ENCODE peak calls at places on chromosomes 7 and 10, in eight cellular contexts. Y, F, E, W, B, L, S and T are unnamed samples.

GRCh38 chr10:92544296-92544695 is 29.6 kb downstream of the IDE start:
- DNase-seq in E (no peak), W (peak), L (no peak), F (no peak), Y (no peak), S (no peak), B (no peak), T (peak)

GRCh38 chr10:78899996-78900714 is 168.6 kb upstream of the ZMIZ1 start:
- DNase-seq in F (no peak), L (no peak), E (peak), B (no peak), W (peak), S (no peak), Y (no peak), T (no peak)

GRCh38 chr7:50595538-50596102 is 30.4 kb upstream of the DDC start:
- DNase-seq in Y (peak), S (no peak), E (no peak), B (no peak), W (peak), F (no peak), L (no peak), T (peak)

GRCh38 chr7:41005381-41005901 is 697.4 kb downstream of the INHBA start:
- DNase-seq in L (no peak), Y (peak), W (peak), F (no peak), B (no peak), E (no peak), S (no peak), T (peak)

GRCh38 chr7:37376386-37376785 is 72.3 kb downstream of the ELMO1 start:
- DNase-seq in L (no peak), B (no peak), S (no peak), W (no peak), F (no peak), Y (peak), E (no peak), T (peak)

GRCh38 chr10:89086801-89087513 is 96.4 kb downstream of the FAS start:
- DNase-seq in B (no peak), F (peak), W (peak), E (peak), L (no peak), S (no peak), Y (peak), T (peak)

GRCh38 chr7:16816820-16817219 is 12.0 kb upstream of the AGR2 start:
- DNase-seq in E (no peak), W (no peak), F (no peak), L (no peak), S (no peak), B (no peak), Y (no peak), T (no peak)

GRCh38 chr10:3687510-3688081 is 97.4 kb downstream of the KLF6 start:
- DNase-seq in B (no peak), Y (no peak), F (no peak), S (no peak), E (no peak), L (no peak), W (peak), T (peak)

GRCh38 chr7:25868509-25868908 is 283.5 kb upstream of the NFE2L3 start:
- DNase-seq in Y (no peak), S (no peak), W (no peak), E (no peak), L (no peak), B (no peak), F (no peak), T (no peak)

GRCh38 chr7:21427861-21428641 is at the start of gene SP4:
- DNase-seq in B (peak), S (peak), E (peak), Y (peak), L (peak), W (peak), F (peak), T (peak)

GRCh38 chr7:21426286-21426957 is 1.5 kb upstream of the SP4 start:
- DNase-seq in E (no peak), Y (no peak), W (peak), L (no peak), B (no peak), S (no peak), F (no peak), T (peak)

GRCh38 chr7:21428642-21428941 is 709 bp downstream of the SP4 start:
- DNase-seq in B (no peak), L (no peak), F (no peak), Y (no peak), S (no peak), W (no peak), E (no peak), T (no peak)

GRCh38 chr7:21429021-21429420 is 1.1 kb downstream of the SP4 start:
- DNase-seq in B (no peak), S (no peak), F (no peak), L (no peak), Y (no peak), E (no peak), W (no peak), T (no peak)

GRCh38 chr7:21426958-21427860 is 674 bp upstream of the SP4 start:
- DNase-seq in F (peak), S (peak), B (peak), Y (peak), L (peak), E (peak), W (peak), T (peak)
- TF ChIP-seq CTCF in F (no peak), S (no peak), B (no peak), Y (no peak), L (peak), E (peak), W (no peak), T (no peak)

GRCh38 chr10:122089343-122090015 is 100.5 kb downstream of the TACC2 start:
- DNase-seq in B (no peak), S (no peak), E (no peak), F (no peak), Y (peak), L (no peak), W (no peak), T (peak)
- TF ChIP-seq CTCF in B (no peak), S (no peak), E (no peak), F (no peak), Y (no peak), L (peak), W (no peak), T (peak)

GRCh38 chr10:70123817-70124216 is 8.8 kb downstream of the AIFM2 start:
- DNase-seq in E (no peak), F (no peak), Y (no peak), W (no peak), S (no peak), L (no peak), B (no peak), T (no peak)
- TF ChIP-seq CTCF in E (no peak), F (no peak), Y (no peak), W (no peak), S (no peak), L (no peak), B (no peak), T (no peak)

GRCh38 chr7:54546081-54546985 is 4.2 kb downstream of the VSTM2A start:
- DNase-seq in W (no peak), F (peak), B (no peak), S (peak), Y (peak), E (peak), L (no peak), T (peak)
- TF ChIP-seq CTCF in W (no peak), F (no peak), B (no peak), S (no peak), Y (peak), E (no peak), L (peak), T (peak)

GRCh38 chr10:124035306-124035927 is 58.0 kb downstream of the CHST15 start:
- DNase-seq in W (no peak), L (no peak), S (no peak), E (peak), Y (no peak), F (no peak), B (no peak), T (no peak)

GRCh38 chr10:124035928-124036558 is 57.4 kb downstream of the CHST15 start:
- DNase-seq in W (no peak), S (peak), B (no peak), L (peak), Y (peak), E (peak), F (peak), T (no peak)

GRCh38 chr10:124032982-124033886 is 60.2 kb downstream of the CHST15 start:
- DNase-seq in S (no peak), E (peak), L (peak), B (no peak), W (peak), F (no peak), Y (no peak), T (peak)

GRCh38 chr10:124036746-124037145 is 56.7 kb downstream of the CHST15 start:
- DNase-seq in F (no peak), B (no peak), S (no peak), W (no peak), E (peak), Y (no peak), L (peak), T (no peak)

DNA sequence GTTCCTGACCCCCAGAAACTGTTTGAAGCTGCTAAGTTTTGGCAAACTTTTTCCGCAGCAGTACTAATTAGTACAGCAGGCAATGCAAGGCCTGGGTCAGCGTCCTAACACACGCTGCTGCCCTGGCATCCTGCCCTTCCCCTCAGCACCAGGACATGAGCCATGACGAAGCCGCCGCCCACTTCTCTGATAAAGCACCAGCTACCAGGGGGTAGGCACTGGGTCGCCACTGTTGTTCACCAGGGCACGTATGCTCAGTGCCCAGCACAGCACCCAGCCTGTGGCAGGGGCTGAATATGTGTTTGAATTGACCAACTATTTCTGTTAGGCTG is 59.5 kb downstream of the CHST15 start:
- DNase-seq in Y (no peak), S (no peak), F (no peak), B (no peak), W (no peak), L (no peak), E (peak), T (no peak)
- TF ChIP-seq CTCF in Y (no peak), S (no peak), F (no peak), B (no peak), W (no peak), L (no peak), E (no peak), T (no peak)

GRCh38 chr10:124279298-124279697 is 139.4 kb downstream of the OAT start:
- DNase-seq in W (no peak), S (no peak), L (no peak), B (no peak), F (no peak), E (no peak), Y (no peak), T (no peak)
- TF ChIP-seq CTCF in W (no peak), S (no peak), L (no peak), B (no peak), F (no peak), E (no peak), Y (no peak), T (no peak)